ENCODE peak calls at places on chromosomes 5 and 9, in five cellular contexts. One of them, this sample, is unnamed.

GRCh38 chr5:143605403-143606005 is 202.0 kb upstream of the NR3C1 start:
- DNase-seq in cardiac muscle cell: peak; percentile 46
- DNase-seq in H1: no peak
- DNase-seq in PC-3: peak; percentile 4
- DNase-seq in kidney: no peak
- DNase-seq in this sample: no peak

GRCh38 chr9:78574354-78575036 is 277.6 kb downstream of the PSAT1 start:
- DNase-seq in PC-3: no peak
- DNase-seq in kidney: no peak
- DNase-seq in cardiac muscle cell: no peak
- DNase-seq in H1: no peak
- DNase-seq in this sample: no peak

GRCh38 chr9:98367923-98368322 is 112.5 kb upstream of the TBC1D2 start:
- DNase-seq in H1: no peak
- DNase-seq in cardiac muscle cell: no peak
- DNase-seq in PC-3: no peak
- DNase-seq in kidney: no peak
- DNase-seq in this sample: no peak

GRCh38 chr5:61575103-61575502 is 243.0 kb downstream of the ZSWIM6 start:
- DNase-seq in PC-3: peak; percentile 16
- DNase-seq in cardiac muscle cell: peak; percentile 86
- DNase-seq in H1: no peak
- DNase-seq in kidney: no peak
- DNase-seq in this sample: no peak

GRCh38 chr9:98142182-98142924 is 23.3 kb upstream of the TRIM14 start:
- DNase-seq in kidney: no peak
- DNase-seq in PC-3: peak; percentile 88
- DNase-seq in H1: no peak
- DNase-seq in cardiac muscle cell: no peak
- DNase-seq in this sample: no peak

GRCh38 chr5:124072570-124072969 is 560.6 kb downstream of the CSNK1G3 start:
- DNase-seq in kidney: no peak
- DNase-seq in H1: no peak
- DNase-seq in cardiac muscle cell: no peak
- DNase-seq in PC-3: no peak
- DNase-seq in this sample: no peak

GRCh38 chr9:136402067-136402466 is 2.1 kb upstream of the SNAPC4 start:
- DNase-seq in kidney: no peak
- DNase-seq in PC-3: no peak
- DNase-seq in H1: no peak
- DNase-seq in cardiac muscle cell: no peak
- DNase-seq in this sample: no peak

GRCh38 chr9:97625620-97626019 is 7.5 kb downstream of the TSTD2 start:
- DNase-seq in H1: no peak
- DNase-seq in cardiac muscle cell: no peak
- DNase-seq in kidney: no peak
- DNase-seq in PC-3: no peak
- DNase-seq in this sample: no peak

GRCh38 chr9:70987986-70988385 is 133.4 kb downstream of the TRPM3 start:
- DNase-seq in PC-3: no peak
- DNase-seq in cardiac muscle cell: peak; percentile 90
- DNase-seq in H1: no peak
- DNase-seq in kidney: no peak
- DNase-seq in this sample: no peak

GRCh38 chr9:4086119-4087088 is 213.5 kb downstream of the GLIS3 start:
- DNase-seq in PC-3: peak; percentile 12
- DNase-seq in H1: no peak
- DNase-seq in kidney: no peak
- DNase-seq in cardiac muscle cell: peak; percentile 64
- DNase-seq in this sample: no peak

GRCh38 chr5:96384353-96384752 is 48.7 kb downstream of the PCSK1 start:
- DNase-seq in PC-3: peak; percentile 84
- DNase-seq in H1: no peak
- DNase-seq in kidney: no peak
- DNase-seq in cardiac muscle cell: peak; percentile 67
- DNase-seq in this sample: no peak

GRCh38 chr5:76625087-76625860 is 2.1 kb upstream of the F2RL2 start:
- DNase-seq in H1: no peak
- DNase-seq in PC-3: no peak
- DNase-seq in cardiac muscle cell: no peak
- DNase-seq in kidney: no peak
- DNase-seq in this sample: no peak

GRCh38 chr5:180303226-180304015 is 11.5 kb upstream of the MAPK9 start:
- DNase-seq in kidney: no peak
- DNase-seq in cardiac muscle cell: no peak
- DNase-seq in PC-3: no peak
- DNase-seq in H1: no peak
- DNase-seq in this sample: no peak

GRCh38 chr5:94174748-94175411 is 433.5 kb upstream of the POU5F2 start:
- DNase-seq in PC-3: peak; percentile 51
- DNase-seq in H1: no peak
- DNase-seq in cardiac muscle cell: peak; percentile 10
- DNase-seq in kidney: no peak
- DNase-seq in this sample: no peak

GRCh38 chr5:57215629-57216195 is 41.9 kb downstream of the GPBP1 start:
- DNase-seq in H1: no peak
- DNase-seq in kidney: no peak
- DNase-seq in PC-3: no peak
- DNase-seq in cardiac muscle cell: peak; percentile 34
- DNase-seq in this sample: no peak

GRCh38 chr5:1181451-1182359 is 19.7 kb upstream of the SLC6A19 start:
- DNase-seq in PC-3: no peak
- DNase-seq in cardiac muscle cell: no peak
- DNase-seq in kidney: peak; percentile 68
- DNase-seq in H1: no peak
- DNase-seq in this sample: no peak

GRCh38 chr5:40204157-40204556 is 475.6 kb upstream of the PTGER4 start:
- DNase-seq in PC-3: no peak
- DNase-seq in kidney: no peak
- DNase-seq in cardiac muscle cell: no peak
- DNase-seq in H1: no peak
- DNase-seq in this sample: no peak
- H3K4me1 ChIP-seq in PC-3: no peaks in the 10 kb centered on the region
- H3K4me1 ChIP-seq in kidney: no peaks in the 10 kb centered on the region
- H3K4me1 ChIP-seq in cardiac muscle cell: no peaks in the 10 kb centered on the region
- H3K4me1 ChIP-seq in H1: no peaks in the 10 kb centered on the region
- H3K4me1 ChIP-seq in this sample: no peaks in the 10 kb centered on the region

GRCh38 chr9:107770716-107771115 is 281.1 kb upstream of the KLF4 start:
- DNase-seq in PC-3: no peak
- DNase-seq in H1: no peak
- DNase-seq in kidney: no peak
- DNase-seq in cardiac muscle cell: no peak
- DNase-seq in this sample: no peak

GRCh38 chr9:107768224-107768623 is 278.7 kb upstream of the KLF4 start:
- DNase-seq in PC-3: no peak
- DNase-seq in cardiac muscle cell: no peak
- DNase-seq in H1: no peak
- DNase-seq in kidney: no peak
- DNase-seq in this sample: no peak

GRCh38 chr9:107772988-107773387 is 283.4 kb upstream of the KLF4 start:
- DNase-seq in cardiac muscle cell: no peak
- DNase-seq in kidney: no peak
- DNase-seq in H1: no peak
- DNase-seq in PC-3: no peak
- DNase-seq in this sample: no peak

GRCh38 chr9:107767711-107768110 is 278.1 kb upstream of the KLF4 start:
- DNase-seq in cardiac muscle cell: no peak
- DNase-seq in kidney: no peak
- DNase-seq in H1: no peak
- DNase-seq in PC-3: no peak
- DNase-seq in this sample: no peak
- H3K4me1 ChIP-seq in cardiac muscle cell: no peaks in the 10 kb centered on the region
- H3K4me1 ChIP-seq in kidney: peaks cover 2% of the 10 kb centered on the region
- H3K4me1 ChIP-seq in H1: peaks cover 3% of the 10 kb centered on the region
- H3K4me1 ChIP-seq in PC-3: no peaks in the 10 kb centered on the region
- H3K4me1 ChIP-seq in this sample: no peaks in the 10 kb centered on the region

GRCh38 chr5:158822099-158822498 is 277.6 kb downstream of the EBF1 start:
- DNase-seq in cardiac muscle cell: no peak
- DNase-seq in PC-3: no peak
- DNase-seq in H1: no peak
- DNase-seq in kidney: no peak
- DNase-seq in this sample: no peak
- H3K4me1 ChIP-seq in cardiac muscle cell: no peaks in the 10 kb centered on the region
- H3K4me1 ChIP-seq in PC-3: peaks cover 7% of the 10 kb centered on the region
- H3K4me1 ChIP-seq in H1: peaks cover 5% of the 10 kb centered on the region
- H3K4me1 ChIP-seq in kidney: no peaks in the 10 kb centered on the region
- H3K4me1 ChIP-seq in this sample: no peaks in the 10 kb centered on the region

GRCh38 chr5:53908752-53909151 is 348.3 kb downstream of the NDUFS4 start:
- DNase-seq in PC-3: no peak
- DNase-seq in kidney: no peak
- DNase-seq in cardiac muscle cell: no peak
- DNase-seq in H1: no peak
- DNase-seq in this sample: no peak
- H3K4me1 ChIP-seq in PC-3: no peaks in the 10 kb centered on the region
- H3K4me1 ChIP-seq in kidney: no peaks in the 10 kb centered on the region
- H3K4me1 ChIP-seq in cardiac muscle cell: peaks cover 6% of the 10 kb centered on the region
- H3K4me1 ChIP-seq in H1: no peaks in the 10 kb centered on the region
- H3K4me1 ChIP-seq in this sample: no peaks in the 10 kb centered on the region

DNA sequence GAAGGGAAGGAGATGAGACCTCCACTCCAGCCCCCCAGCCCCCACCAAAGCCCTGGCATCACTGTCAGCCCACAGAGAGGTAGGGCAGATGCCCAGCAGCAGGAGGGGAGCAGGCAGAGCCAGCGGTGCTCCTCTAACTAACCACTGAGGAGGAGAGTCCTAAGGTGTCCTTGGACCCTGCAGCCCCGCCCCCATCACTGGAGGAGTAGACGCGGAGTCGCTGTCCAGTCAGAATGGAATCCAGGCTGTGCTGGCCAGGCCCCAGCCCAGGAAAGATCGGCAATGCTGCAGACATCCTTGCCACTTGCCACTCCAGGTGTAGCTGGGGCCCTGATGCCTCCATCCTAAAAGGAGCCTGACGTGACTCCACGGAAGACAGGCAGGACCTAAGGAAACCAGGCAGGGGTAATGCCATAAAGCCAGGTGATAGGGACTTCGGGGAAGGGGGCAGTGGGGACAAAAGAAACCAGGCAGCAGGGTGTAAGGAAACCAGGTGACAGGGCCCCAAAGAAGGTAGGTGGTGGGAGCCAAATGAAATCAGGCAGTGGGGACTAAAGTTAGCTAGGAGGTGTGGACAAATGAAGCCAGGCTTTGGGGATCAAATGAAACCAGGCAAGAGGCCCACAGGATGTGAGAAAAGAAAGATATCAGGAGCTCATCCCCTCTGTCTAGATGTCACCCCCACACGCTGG is 12.4 kb downstream of the CNTFR start:
- DNase-seq in PC-3: no peak
- DNase-seq in kidney: no peak
- DNase-seq in H1: no peak
- DNase-seq in cardiac muscle cell: peak; percentile 25
- DNase-seq in this sample: no peak
- H3K4me1 ChIP-seq in PC-3: no peaks in the 10 kb centered on the region
- H3K4me1 ChIP-seq in kidney: no peaks in the 10 kb centered on the region
- H3K4me1 ChIP-seq in H1: peaks cover 32% of the 10 kb centered on the region
- H3K4me1 ChIP-seq in cardiac muscle cell: peaks cover 34% of the 10 kb centered on the region
- H3K4me1 ChIP-seq in this sample: no peaks in the 10 kb centered on the region